ENCODE peak calls at places on chromosomes 4 and X, in four cellular contexts. One of them, this sample, is unnamed.

GRCh38 chrX:12322031-12322430 is 183.8 kb downstream of the FRMPD4 start:
- DNase-seq in HepG2: no peak
- DNase-seq in K562: no peak
- DNase-seq in HEK293T: no peak
- DNase-seq in this sample: no peak

GRCh38 chrX:126551306-126551705 is 1.3 kb downstream of the DCAF12L1 start:
- DNase-seq in K562: no peak
- DNase-seq in HEK293T: no peak
- DNase-seq in HepG2: no peak
- DNase-seq in this sample: no peak

GRCh38 chr4:187664011-187664410 is 331.6 kb upstream of the ZFP42 start:
- DNase-seq in K562: no peak
- DNase-seq in HEK293T: no peak
- DNase-seq in HepG2: no peak
- DNase-seq in this sample: no peak

GRCh38 chr4:75639124-75639695 is 8.9 kb upstream of the CDKL2 start:
- DNase-seq in HEK293T: no peak
- DNase-seq in K562: no peak
- DNase-seq in HepG2: no peak
- DNase-seq in this sample: no peak

GRCh38 chrX:114390251-114390796 is 193.6 kb upstream of the HTR2C start:
- DNase-seq in K562: peak; percentile 13
- DNase-seq in HEK293T: no peak
- DNase-seq in HepG2: no peak
- DNase-seq in this sample: no peak

GRCh38 chrX:30141966-30142365 is 73.4 kb upstream of the MAGEB2 start:
- DNase-seq in HEK293T: peak; percentile 37
- DNase-seq in K562: peak; percentile 55
- DNase-seq in HepG2: peak; percentile 27
- DNase-seq in this sample: no peak

GRCh38 chr4:71608674-71609062 is 175.2 kb downstream of the GC start:
- DNase-seq in HEK293T: no peak
- DNase-seq in K562: no peak
- DNase-seq in HepG2: no peak
- DNase-seq in this sample: no peak

GRCh38 chr4:64384237-64385176 is 24.7 kb downstream of the TECRL start:
- DNase-seq in K562: no peak
- DNase-seq in HEK293T: no peak
- DNase-seq in HepG2: no peak
- DNase-seq in this sample: no peak

GRCh38 chrX:17635231-17635630 is 102.1 kb upstream of the SCML1 start:
- DNase-seq in HEK293T: peak; percentile 64
- DNase-seq in HepG2: no peak
- DNase-seq in K562: no peak
- DNase-seq in this sample: no peak

GRCh38 chr4:148442830-148443549 is 776 bp upstream of the NR3C2 start:
- DNase-seq in HEK293T: peak; percentile 8
- DNase-seq in K562: no peak
- DNase-seq in HepG2: no peak
- DNase-seq in this sample: no peak

GRCh38 chr4:15149234-15149841 is 147.1 kb downstream of the CPEB2 start:
- DNase-seq in K562: no peak
- DNase-seq in HEK293T: no peak
- DNase-seq in HepG2: no peak
- DNase-seq in this sample: peak; percentile 33

GRCh38 chrX:129318375-129318774 is 204.9 kb downstream of the SMARCA1 start:
- DNase-seq in HEK293T: peak; percentile 18
- DNase-seq in K562: peak; percentile 1
- DNase-seq in HepG2: peak; percentile 21
- DNase-seq in this sample: no peak
- TF ChIP-seq TARDBP in HEK293T: no peak
- TF ChIP-seq TARDBP in K562: no peak
- TF ChIP-seq TARDBP in HepG2: no peak
- TF ChIP-seq TARDBP in this sample: no peak

GRCh38 chrX:119648421-119648775 is 42.2 kb upstream of the NKRF start:
- DNase-seq in HEK293T: no peak
- DNase-seq in HepG2: no peak
- DNase-seq in K562: no peak
- DNase-seq in this sample: no peak

GRCh38 chrX:119659522-119659921 is 33.4 kb downstream of the SEPTIN6 start:
- DNase-seq in HEK293T: no peak
- DNase-seq in K562: no peak
- DNase-seq in HepG2: no peak
- DNase-seq in this sample: no peak

GRCh38 chrX:119655125-119655524 is 37.8 kb downstream of the SEPTIN6 start:
- DNase-seq in HEK293T: no peak
- DNase-seq in K562: peak; percentile 43
- DNase-seq in HepG2: no peak
- DNase-seq in this sample: no peak

DNA sequence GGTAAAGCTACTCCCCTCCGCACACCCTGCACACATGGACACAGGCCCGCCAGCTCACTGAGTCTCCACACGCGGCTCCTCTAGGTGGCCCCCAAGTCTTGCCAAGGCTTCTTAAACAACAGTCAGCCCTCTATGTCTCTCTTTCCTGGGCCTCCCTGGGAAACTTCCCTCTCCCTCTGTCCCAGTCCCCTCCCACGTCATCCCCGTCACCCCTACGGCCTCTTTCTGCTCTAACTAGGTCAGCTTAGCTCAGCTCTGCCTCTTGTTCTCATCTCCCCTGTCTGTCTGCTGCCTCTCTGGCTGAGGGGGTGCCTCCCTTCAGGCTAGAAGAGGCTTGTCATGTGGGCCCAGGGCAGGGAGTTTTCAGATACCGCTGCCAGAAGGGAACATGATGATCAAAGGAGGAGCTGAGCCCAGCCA is 38.8 kb downstream of the SEPTIN6 start:
- DNase-seq in HEK293T: no peak
- DNase-seq in HepG2: no peak
- DNase-seq in K562: no peak
- DNase-seq in this sample: no peak
- TF ChIP-seq TARDBP in HEK293T: no peak
- TF ChIP-seq TARDBP in HepG2: no peak
- TF ChIP-seq TARDBP in K562: no peak
- TF ChIP-seq TARDBP in this sample: no peak

DNA sequence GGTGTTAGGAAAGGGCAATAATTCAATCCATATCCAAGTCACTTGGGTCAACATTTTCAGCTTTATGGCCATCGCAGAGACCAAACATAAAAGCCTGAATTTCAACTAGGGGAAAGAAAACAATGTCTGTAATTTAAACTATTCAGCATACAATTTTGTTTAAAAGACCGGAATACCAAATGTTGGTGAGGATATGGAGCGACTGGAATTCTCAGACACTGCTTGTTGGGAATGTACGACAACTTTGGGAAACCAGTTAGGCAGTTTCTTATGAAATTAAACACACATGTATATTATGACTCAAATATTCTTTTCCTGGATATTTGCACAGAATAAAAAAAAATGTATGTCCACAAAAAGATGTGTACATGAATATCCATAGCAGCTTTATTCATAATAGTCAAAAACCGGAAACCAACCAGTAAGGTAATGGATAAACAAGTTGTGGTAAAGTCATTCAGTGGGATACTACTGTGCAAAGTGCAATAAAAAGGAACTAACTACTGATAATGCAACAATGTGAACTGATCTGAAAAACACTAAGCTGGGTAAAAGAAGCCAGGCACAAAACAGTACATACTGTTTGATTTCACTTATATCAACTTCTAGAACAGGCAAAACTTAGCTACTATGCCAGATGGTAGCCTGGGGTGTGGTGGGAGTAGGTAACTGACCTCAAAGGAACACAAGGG is 152.6 kb upstream of the FTHL17 start:
- DNase-seq in HEK293T: no peak
- DNase-seq in K562: no peak
- DNase-seq in HepG2: no peak
- DNase-seq in this sample: no peak
- TF ChIP-seq TARDBP in HEK293T: no peak
- TF ChIP-seq TARDBP in K562: no peak
- TF ChIP-seq TARDBP in HepG2: no peak
- TF ChIP-seq TARDBP in this sample: no peak

DNA sequence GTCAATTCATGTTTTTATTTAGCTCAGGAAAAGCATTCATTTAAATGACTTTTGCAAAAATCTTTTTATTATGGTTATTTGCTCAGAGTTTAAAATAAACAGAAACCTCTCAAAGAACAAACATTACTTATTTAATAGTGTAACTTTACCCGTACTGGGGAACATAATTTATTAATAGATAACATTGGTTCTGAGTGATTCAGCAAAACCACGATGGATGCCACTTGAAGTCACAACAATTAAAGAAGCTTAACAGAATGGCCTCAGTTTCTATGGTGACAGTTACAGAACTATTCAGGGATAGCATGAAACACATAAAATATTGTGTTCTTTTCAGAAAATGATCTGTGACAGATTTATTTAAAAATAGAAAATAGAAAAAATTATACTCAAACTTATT is 368.7 kb downstream of the CCSER1 start:
- DNase-seq in HEK293T: no peak
- DNase-seq in HepG2: no peak
- DNase-seq in K562: no peak
- DNase-seq in this sample: no peak
- TF ChIP-seq TARDBP in HEK293T: no peak
- TF ChIP-seq TARDBP in HepG2: no peak
- TF ChIP-seq TARDBP in K562: no peak
- TF ChIP-seq TARDBP in this sample: no peak

DNA sequence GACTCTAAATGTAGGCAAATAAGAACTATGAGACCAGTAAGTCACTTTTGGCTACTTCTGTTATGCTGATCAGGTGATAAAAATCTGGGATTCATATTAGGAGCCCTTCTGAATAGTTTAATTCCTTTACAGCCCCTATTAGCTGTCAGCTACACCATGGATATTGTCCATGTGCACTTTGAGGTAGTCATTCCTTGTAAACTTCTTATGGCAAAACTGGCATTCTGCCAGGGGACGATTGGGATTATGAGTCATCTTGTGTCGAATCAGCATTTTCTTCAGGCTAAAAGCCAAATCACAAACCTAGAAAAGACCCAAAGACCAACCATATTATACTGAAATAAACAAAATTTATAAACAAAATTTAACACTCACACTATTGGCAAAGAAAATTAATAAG is 227.6 kb downstream of the PRDM5 start:
- DNase-seq in HepG2: no peak
- DNase-seq in HEK293T: peak; percentile 26
- DNase-seq in K562: no peak
- DNase-seq in this sample: no peak
- TF ChIP-seq TARDBP in HepG2: no peak
- TF ChIP-seq TARDBP in HEK293T: no peak
- TF ChIP-seq TARDBP in K562: no peak
- TF ChIP-seq TARDBP in this sample: no peak

GRCh38 chr4:169644802-169645201 is 24.4 kb downstream of the CLCN3 start:
- DNase-seq in HepG2: no peak
- DNase-seq in HEK293T: no peak
- DNase-seq in K562: no peak
- DNase-seq in this sample: no peak

GRCh38 chr4:169634975-169635374 is 14.6 kb downstream of the CLCN3 start:
- DNase-seq in HEK293T: peak; percentile 18
- DNase-seq in K562: no peak
- DNase-seq in HepG2: no peak
- DNase-seq in this sample: no peak

GRCh38 chr4:169645627-169646026 is 25.2 kb downstream of the CLCN3 start:
- DNase-seq in HEK293T: no peak
- DNase-seq in HepG2: no peak
- DNase-seq in K562: no peak
- DNase-seq in this sample: no peak

GRCh38 chr4:169640261-169640880 is 20.0 kb downstream of the CLCN3 start:
- DNase-seq in HepG2: no peak
- DNase-seq in K562: no peak
- DNase-seq in HEK293T: no peak
- DNase-seq in this sample: no peak
- TF ChIP-seq TARDBP in HepG2: no peak
- TF ChIP-seq TARDBP in K562: no peak
- TF ChIP-seq TARDBP in HEK293T: no peak
- TF ChIP-seq TARDBP in this sample: no peak

GRCh38 chr4:146545102-146545501 is 23.4 kb upstream of the SLC10A7 start:
- DNase-seq in HepG2: peak; percentile 27
- DNase-seq in HEK293T: peak; percentile 27
- DNase-seq in K562: peak; percentile 53
- DNase-seq in this sample: no peak
- TF ChIP-seq TARDBP in HepG2: no peak
- TF ChIP-seq TARDBP in HEK293T: no peak
- TF ChIP-seq TARDBP in K562: no peak
- TF ChIP-seq TARDBP in this sample: no peak

This sample was measured in GM12878.